ENCODE peak calls at places on chromosome 19, in four cellular contexts. One of them, this sample, is unnamed.

GRCh38 chr19:18300930-18301717 is 19.7 kb upstream of the JUND start:
- DNase-seq in activated CD8-positive, alpha-beta memory T cell treated with anti-CD3 and anti-CD28 coated beads for 1 hour: no peak
- DNase-seq in upper lobe of right lung: peak; percentile 86
- DNase-seq in CD8-positive, alpha-beta T cell: no peak
- DNase-seq in this sample: no peak

GRCh38 chr19:46962030-46962570 is 57.5 kb upstream of the NPAS1 start:
- DNase-seq in activated CD8-positive, alpha-beta memory T cell treated with anti-CD3 and anti-CD28 coated beads for 1 hour: no peak
- DNase-seq in upper lobe of right lung: no peak
- DNase-seq in CD8-positive, alpha-beta T cell: no peak
- DNase-seq in this sample: no peak

GRCh38 chr19:17647071-17648020 is 40.8 kb downstream of the UNC13A start:
- DNase-seq in activated CD8-positive, alpha-beta memory T cell treated with anti-CD3 and anti-CD28 coated beads for 1 hour: no peak
- DNase-seq in upper lobe of right lung: no peak
- DNase-seq in CD8-positive, alpha-beta T cell: no peak
- DNase-seq in this sample: no peak

GRCh38 chr19:1486720-1487575 is 3.2 kb downstream of the PCSK4 start:
- DNase-seq in activated CD8-positive, alpha-beta memory T cell treated with anti-CD3 and anti-CD28 coated beads for 1 hour: no peak
- DNase-seq in upper lobe of right lung: peak; percentile 65
- DNase-seq in CD8-positive, alpha-beta T cell: no peak
- DNase-seq in this sample: no peak

GRCh38 chr19:4352701-4353121 is 9.3 kb downstream of the MPND start:
- DNase-seq in activated CD8-positive, alpha-beta memory T cell treated with anti-CD3 and anti-CD28 coated beads for 1 hour: peak; percentile 43
- DNase-seq in upper lobe of right lung: no peak
- DNase-seq in CD8-positive, alpha-beta T cell: peak; percentile 43
- DNase-seq in this sample: no peak

GRCh38 chr19:34808566-34808965 is 35.6 kb upstream of the ZNF599 start:
- DNase-seq in activated CD8-positive, alpha-beta memory T cell treated with anti-CD3 and anti-CD28 coated beads for 1 hour: no peak
- DNase-seq in upper lobe of right lung: no peak
- DNase-seq in CD8-positive, alpha-beta T cell: no peak
- DNase-seq in this sample: no peak

GRCh38 chr19:18418725-18419194 is 438 bp upstream of the SSBP4 start:
- DNase-seq in activated CD8-positive, alpha-beta memory T cell treated with anti-CD3 and anti-CD28 coated beads for 1 hour: no peak
- DNase-seq in upper lobe of right lung: peak; percentile 82
- DNase-seq in CD8-positive, alpha-beta T cell: no peak
- DNase-seq in this sample: no peak

GRCh38 chr19:51064534-51065220 is at the start of gene KLK13:
- DNase-seq in activated CD8-positive, alpha-beta memory T cell treated with anti-CD3 and anti-CD28 coated beads for 1 hour: no peak
- DNase-seq in upper lobe of right lung: peak; percentile 73
- DNase-seq in CD8-positive, alpha-beta T cell: no peak
- DNase-seq in this sample: no peak

GRCh38 chr19:38734426-38735256 is 9.6 kb downstream of the CAPN12 start:
- DNase-seq in activated CD8-positive, alpha-beta memory T cell treated with anti-CD3 and anti-CD28 coated beads for 1 hour: no peak
- DNase-seq in upper lobe of right lung: peak; percentile 68
- DNase-seq in CD8-positive, alpha-beta T cell: no peak
- DNase-seq in this sample: no peak

GRCh38 chr19:29805026-29805925 is 6.5 kb upstream of the CCNE1 start:
- DNase-seq in activated CD8-positive, alpha-beta memory T cell treated with anti-CD3 and anti-CD28 coated beads for 1 hour: no peak
- DNase-seq in upper lobe of right lung: no peak
- DNase-seq in CD8-positive, alpha-beta T cell: no peak
- DNase-seq in this sample: no peak

GRCh38 chr19:55695511-55696290 is 20.7 kb downstream of the EPN1 start:
- DNase-seq in activated CD8-positive, alpha-beta memory T cell treated with anti-CD3 and anti-CD28 coated beads for 1 hour: no peak
- DNase-seq in upper lobe of right lung: peak; percentile 42
- DNase-seq in CD8-positive, alpha-beta T cell: no peak
- DNase-seq in this sample: no peak

GRCh38 chr19:55241143-55241934 is 12.8 kb upstream of the TMEM86B start:
- DNase-seq in activated CD8-positive, alpha-beta memory T cell treated with anti-CD3 and anti-CD28 coated beads for 1 hour: no peak
- DNase-seq in upper lobe of right lung: peak; percentile 58
- DNase-seq in CD8-positive, alpha-beta T cell: no peak
- DNase-seq in this sample: no peak

GRCh38 chr19:39563408-39563807 is 23.4 kb upstream of the EID2 start:
- DNase-seq in activated CD8-positive, alpha-beta memory T cell treated with anti-CD3 and anti-CD28 coated beads for 1 hour: no peak
- DNase-seq in upper lobe of right lung: no peak
- DNase-seq in CD8-positive, alpha-beta T cell: no peak
- DNase-seq in this sample: no peak

GRCh38 chr19:46787331-46788100 is 878 bp downstream of the SLC1A5 start:
- DNase-seq in activated CD8-positive, alpha-beta memory T cell treated with anti-CD3 and anti-CD28 coated beads for 1 hour: peak; percentile 22
- DNase-seq in upper lobe of right lung: peak; percentile 84
- DNase-seq in CD8-positive, alpha-beta T cell: no peak
- DNase-seq in this sample: no peak

GRCh38 chr19:18408053-18408476 is 10.6 kb upstream of the LRRC25 start:
- DNase-seq in activated CD8-positive, alpha-beta memory T cell treated with anti-CD3 and anti-CD28 coated beads for 1 hour: no peak
- DNase-seq in upper lobe of right lung: peak; percentile 80
- DNase-seq in CD8-positive, alpha-beta T cell: no peak
- DNase-seq in this sample: no peak

GRCh38 chr19:13681509-13681908 is 82.8 kb upstream of the MRI1 start:
- DNase-seq in activated CD8-positive, alpha-beta memory T cell treated with anti-CD3 and anti-CD28 coated beads for 1 hour: no peak
- DNase-seq in upper lobe of right lung: no peak
- DNase-seq in CD8-positive, alpha-beta T cell: no peak
- DNase-seq in this sample: no peak

GRCh38 chr19:55616395-55616875 is 7.9 kb downstream of the ZNF784 start:
- DNase-seq in activated CD8-positive, alpha-beta memory T cell treated with anti-CD3 and anti-CD28 coated beads for 1 hour: no peak
- DNase-seq in upper lobe of right lung: no peak
- DNase-seq in CD8-positive, alpha-beta T cell: no peak
- DNase-seq in this sample: no peak

GRCh38 chr19:16391301-16392055 is 66.9 kb downstream of the KLF2 start:
- DNase-seq in activated CD8-positive, alpha-beta memory T cell treated with anti-CD3 and anti-CD28 coated beads for 1 hour: no peak
- DNase-seq in upper lobe of right lung: no peak
- DNase-seq in CD8-positive, alpha-beta T cell: no peak
- DNase-seq in this sample: no peak

GRCh38 chr19:12939292-12939606 is 840 bp downstream of the CALR start:
- DNase-seq in activated CD8-positive, alpha-beta memory T cell treated with anti-CD3 and anti-CD28 coated beads for 1 hour: no peak
- DNase-seq in upper lobe of right lung: no peak
- DNase-seq in CD8-positive, alpha-beta T cell: no peak
- DNase-seq in this sample: no peak

GRCh38 chr19:13212759-13213330 is 62.6 kb downstream of the IER2 start:
- DNase-seq in activated CD8-positive, alpha-beta memory T cell treated with anti-CD3 and anti-CD28 coated beads for 1 hour: peak; percentile 65
- DNase-seq in upper lobe of right lung: peak; percentile 81
- DNase-seq in CD8-positive, alpha-beta T cell: peak; percentile 38
- DNase-seq in this sample: peak; percentile 22

GRCh38 chr19:38685666-38686529 is 38.4 kb downstream of the ACTN4 start:
- DNase-seq in activated CD8-positive, alpha-beta memory T cell treated with anti-CD3 and anti-CD28 coated beads for 1 hour: no peak
- DNase-seq in upper lobe of right lung: no peak
- DNase-seq in CD8-positive, alpha-beta T cell: no peak
- DNase-seq in this sample: no peak

GRCh38 chr19:42219812-42220750 is at the start of gene ZNF526:
- DNase-seq in activated CD8-positive, alpha-beta memory T cell treated with anti-CD3 and anti-CD28 coated beads for 1 hour: peak; percentile 90
- DNase-seq in upper lobe of right lung: peak; percentile 98
- DNase-seq in CD8-positive, alpha-beta T cell: peak; percentile 94
- DNase-seq in this sample: peak; percentile 98

GRCh38 chr19:17311455-17312248 is 2.3 kb downstream of the DDA1 start:
- DNase-seq in activated CD8-positive, alpha-beta memory T cell treated with anti-CD3 and anti-CD28 coated beads for 1 hour: no peak
- DNase-seq in upper lobe of right lung: no peak
- DNase-seq in CD8-positive, alpha-beta T cell: no peak
- DNase-seq in this sample: no peak

GRCh38 chr19:2424686-2425621 is 2.4 kb downstream of the TIMM13 start:
- DNase-seq in activated CD8-positive, alpha-beta memory T cell treated with anti-CD3 and anti-CD28 coated beads for 1 hour: no peak
- DNase-seq in upper lobe of right lung: peak; percentile 67
- DNase-seq in CD8-positive, alpha-beta T cell: no peak
- DNase-seq in this sample: peak; percentile 55

GRCh38 chr19:23996549-23996948 is 81.9 kb downstream of the ZNF726 start:
- DNase-seq in activated CD8-positive, alpha-beta memory T cell treated with anti-CD3 and anti-CD28 coated beads for 1 hour: no peak
- DNase-seq in upper lobe of right lung: no peak
- DNase-seq in CD8-positive, alpha-beta T cell: no peak
- DNase-seq in this sample: no peak

GRCh38 chr19:51595190-51595589 is 24.1 kb downstream of the ZNF175 start:
- DNase-seq in activated CD8-positive, alpha-beta memory T cell treated with anti-CD3 and anti-CD28 coated beads for 1 hour: no peak
- DNase-seq in upper lobe of right lung: no peak
- DNase-seq in CD8-positive, alpha-beta T cell: no peak
- DNase-seq in this sample: no peak

GRCh38 chr19:57560049-57560491 is 407 bp upstream of the ZNF550 start:
- DNase-seq in activated CD8-positive, alpha-beta memory T cell treated with anti-CD3 and anti-CD28 coated beads for 1 hour: no peak
- DNase-seq in upper lobe of right lung: no peak
- DNase-seq in CD8-positive, alpha-beta T cell: no peak
- DNase-seq in this sample: no peak

GRCh38 chr19:3655402-3656072 is 28.9 kb upstream of the CACTIN start:
- DNase-seq in activated CD8-positive, alpha-beta memory T cell treated with anti-CD3 and anti-CD28 coated beads for 1 hour: no peak
- DNase-seq in upper lobe of right lung: no peak
- DNase-seq in CD8-positive, alpha-beta T cell: no peak
- DNase-seq in this sample: peak; percentile 75

GRCh38 chr19:7877249-7877836 is 3.2 kb upstream of the PRR36 start:
- DNase-seq in activated CD8-positive, alpha-beta memory T cell treated with anti-CD3 and anti-CD28 coated beads for 1 hour: no peak
- DNase-seq in upper lobe of right lung: no peak
- DNase-seq in CD8-positive, alpha-beta T cell: no peak
- DNase-seq in this sample: no peak

GRCh38 chr19:43595605-43595998 is 332 bp downstream of the IRGQ start:
- DNase-seq in activated CD8-positive, alpha-beta memory T cell treated with anti-CD3 and anti-CD28 coated beads for 1 hour: no peak
- DNase-seq in upper lobe of right lung: no peak
- DNase-seq in CD8-positive, alpha-beta T cell: no peak
- DNase-seq in this sample: no peak

GRCh38 chr19:1862424-1863307 is 713 bp downstream of the KLF16 start:
- DNase-seq in activated CD8-positive, alpha-beta memory T cell treated with anti-CD3 and anti-CD28 coated beads for 1 hour: peak; percentile 42
- DNase-seq in upper lobe of right lung: peak; percentile 78
- DNase-seq in CD8-positive, alpha-beta T cell: no peak
- DNase-seq in this sample: peak; percentile 26

GRCh38 chr19:6126335-6126974 is 9.0 kb upstream of the ACSBG2 start:
- DNase-seq in activated CD8-positive, alpha-beta memory T cell treated with anti-CD3 and anti-CD28 coated beads for 1 hour: no peak
- DNase-seq in upper lobe of right lung: no peak
- DNase-seq in CD8-positive, alpha-beta T cell: no peak
- DNase-seq in this sample: no peak

This sample was measured in Ammon's horn.